ENCODE peak calls at places on chromosome 20, in six cellular contexts. One of them, this sample, is unnamed.

GRCh38 chr20:55174172-55174571 is 698.8 kb downstream of the DOK5 start:
- DNase-seq in GM23338: no peak
- DNase-seq in A549: no peak
- DNase-seq in aorta: no peak
- DNase-seq in neural crest cell: no peak
- DNase-seq in AG04449: no peak
- DNase-seq in this sample: no peak

GRCh38 chr20:37442547-37442946 is 78.5 kb upstream of the NNAT start:
- DNase-seq in GM23338: no peak
- DNase-seq in neural crest cell: no peak
- DNase-seq in aorta: no peak
- DNase-seq in A549: no peak
- DNase-seq in AG04449: no peak
- DNase-seq in this sample: no peak

GRCh38 chr20:48187891-48188290 is 402.6 kb upstream of the SULF2 start:
- DNase-seq in neural crest cell: no peak
- DNase-seq in GM23338: no peak
- DNase-seq in AG04449: peak
- DNase-seq in aorta: no peak
- DNase-seq in A549: no peak
- DNase-seq in this sample: no peak

GRCh38 chr20:43938017-43938655 is 23.5 kb downstream of the TOX2 start:
- DNase-seq in AG04449: no peak
- DNase-seq in GM23338: no peak
- DNase-seq in A549: no peak
- DNase-seq in aorta: peak
- DNase-seq in neural crest cell: no peak
- DNase-seq in this sample: no peak

GRCh38 chr20:51507357-51508036 is 35.0 kb downstream of the NFATC2 start:
- DNase-seq in AG04449: peak
- DNase-seq in A549: no peak
- DNase-seq in GM23338: no peak
- DNase-seq in aorta: no peak
- DNase-seq in neural crest cell: no peak
- DNase-seq in this sample: no peak

GRCh38 chr20:34907616-34908469 is 31.4 kb downstream of the ACSS2 start:
- DNase-seq in A549: peak
- DNase-seq in neural crest cell: no peak
- DNase-seq in aorta: peak
- DNase-seq in AG04449: peak
- DNase-seq in GM23338: no peak
- DNase-seq in this sample: peak

GRCh38 chr20:53608456-53609413 is 15.1 kb upstream of the ZNF217 start:
- DNase-seq in AG04449: no peak
- DNase-seq in GM23338: peak
- DNase-seq in neural crest cell: no peak
- DNase-seq in aorta: peak
- DNase-seq in A549: no peak
- DNase-seq in this sample: no peak

GRCh38 chr20:53774487-53775203 is 181.0 kb upstream of the ZNF217 start:
- DNase-seq in neural crest cell: no peak
- DNase-seq in A549: peak
- DNase-seq in aorta: no peak
- DNase-seq in GM23338: no peak
- DNase-seq in AG04449: peak
- DNase-seq in this sample: no peak

GRCh38 chr20:23100021-23100753 is 14.1 kb upstream of the CD93 start:
- DNase-seq in aorta: no peak
- DNase-seq in AG04449: no peak
- DNase-seq in GM23338: no peak
- DNase-seq in A549: no peak
- DNase-seq in neural crest cell: no peak
- DNase-seq in this sample: no peak

GRCh38 chr20:57428611-57429496 is 37.7 kb downstream of the RBM38 start:
- DNase-seq in neural crest cell: no peak
- DNase-seq in AG04449: no peak
- DNase-seq in aorta: no peak
- DNase-seq in A549: no peak
- DNase-seq in GM23338: no peak
- DNase-seq in this sample: no peak

GRCh38 chr20:17617868-17618672 is 48.2 kb downstream of the DSTN start:
- DNase-seq in AG04449: no peak
- DNase-seq in A549: no peak
- DNase-seq in neural crest cell: no peak
- DNase-seq in GM23338: no peak
- DNase-seq in aorta: peak
- DNase-seq in this sample: no peak

GRCh38 chr20:58651548-58651822 is 402 bp downstream of the STX16 start:
- DNase-seq in GM23338: peak
- DNase-seq in aorta: no peak
- DNase-seq in neural crest cell: no peak
- DNase-seq in A549: no peak
- DNase-seq in AG04449: no peak
- DNase-seq in this sample: no peak

GRCh38 chr20:23744726-23745646 is 5.7 kb downstream of the CST1 start:
- DNase-seq in aorta: no peak
- DNase-seq in GM23338: no peak
- DNase-seq in neural crest cell: no peak
- DNase-seq in AG04449: no peak
- DNase-seq in A549: no peak
- DNase-seq in this sample: no peak

GRCh38 chr20:45017859-45018258 is 51.5 kb downstream of the STK4 start:
- DNase-seq in neural crest cell: no peak
- DNase-seq in A549: no peak
- DNase-seq in aorta: no peak
- DNase-seq in AG04449: no peak
- DNase-seq in GM23338: no peak
- DNase-seq in this sample: no peak

GRCh38 chr20:49608752-49609670 is 41.1 kb upstream of the PTGIS start:
- DNase-seq in GM23338: peak
- DNase-seq in AG04449: no peak
- DNase-seq in neural crest cell: peak
- DNase-seq in aorta: peak
- DNase-seq in A549: peak
- DNase-seq in this sample: peak

GRCh38 chr20:50379049-50379990 is 130.9 kb upstream of the PTPN1 start:
- DNase-seq in aorta: peak
- DNase-seq in A549: no peak
- DNase-seq in neural crest cell: no peak
- DNase-seq in GM23338: no peak
- DNase-seq in AG04449: peak
- DNase-seq in this sample: peak

GRCh38 chr20:17394411-17394810 is 136.8 kb downstream of the BFSP1 start:
- DNase-seq in GM23338: no peak
- DNase-seq in A549: no peak
- DNase-seq in neural crest cell: no peak
- DNase-seq in AG04449: no peak
- DNase-seq in aorta: no peak
- DNase-seq in this sample: no peak

GRCh38 chr20:24095753-24096152 is 107.2 kb upstream of the GGTLC1 start:
- DNase-seq in aorta: no peak
- DNase-seq in GM23338: no peak
- DNase-seq in A549: no peak
- DNase-seq in AG04449: no peak
- DNase-seq in neural crest cell: no peak
- DNase-seq in this sample: no peak

GRCh38 chr20:48538058-48538825 is 289.6 kb downstream of the PREX1 start:
- DNase-seq in GM23338: peak
- DNase-seq in aorta: no peak
- DNase-seq in AG04449: peak
- DNase-seq in neural crest cell: no peak
- DNase-seq in A549: peak
- DNase-seq in this sample: peak

GRCh38 chr20:3243718-3244358 is 4.8 kb upstream of the SLC4A11 start:
- DNase-seq in A549: no peak
- DNase-seq in GM23338: peak
- DNase-seq in aorta: no peak
- DNase-seq in neural crest cell: no peak
- DNase-seq in AG04449: no peak
- DNase-seq in this sample: no peak

GRCh38 chr20:63138855-63139341 is 77.0 kb downstream of the YTHDF1 start:
- DNase-seq in neural crest cell: no peak
- DNase-seq in GM23338: no peak
- DNase-seq in aorta: peak
- DNase-seq in A549: no peak
- DNase-seq in AG04449: no peak
- DNase-seq in this sample: no peak

GRCh38 chr20:18191336-18191735 is 53.7 kb downstream of the KAT14 start:
- DNase-seq in aorta: no peak
- DNase-seq in neural crest cell: no peak
- DNase-seq in AG04449: no peak
- DNase-seq in GM23338: no peak
- DNase-seq in A549: no peak
- DNase-seq in this sample: no peak

GRCh38 chr20:9867196-9867980 is 28.5 kb upstream of the PAK5 start:
- DNase-seq in neural crest cell: no peak
- DNase-seq in A549: no peak
- DNase-seq in aorta: no peak
- DNase-seq in GM23338: no peak
- DNase-seq in AG04449: no peak
- DNase-seq in this sample: no peak

GRCh38 chr20:50037575-50037974 is 54.8 kb downstream of the SNAI1 start:
- DNase-seq in GM23338: no peak
- DNase-seq in A549: no peak
- DNase-seq in AG04449: no peak
- DNase-seq in neural crest cell: no peak
- DNase-seq in aorta: no peak
- DNase-seq in this sample: no peak

This sample was measured in Calu3.